ENCODE peak calls at places on chromosomes 7 and 10, in eight cellular contexts. T is CD8-positive, alpha-beta T cell; M is NCI-H1930; Q is astrocyte of the spinal cord; Y is hepatic stellate cell; I is posterior cingulate gyrus; V is LoVo; L is Caco-2. B is an unnamed sample.

GRCh38 chr7:142298009-142298408 is 40.2 kb upstream of the PRSS58 start:
- DNase-seq in Q (no peak), I (no peak), Y (no peak), T (no peak), L (peak), M (no peak), V (no peak), B (no peak)

GRCh38 chr10:99742701-99743100 is 10.7 kb downstream of the CUTC start:
- DNase-seq in I (no peak), Q (peak), Y (no peak), V (no peak), M (no peak), T (no peak), L (no peak), B (no peak)

GRCh38 chr10:29482591-29483421 is 152.0 kb downstream of the SVIL start:
- DNase-seq in T (peak), L (peak), Q (peak), I (no peak), M (no peak), V (no peak), Y (peak), B (no peak)

GRCh38 chr10:17851611-17852010 is 42.5 kb downstream of the MRC1 start:
- DNase-seq in T (no peak), I (peak), V (no peak), Y (no peak), M (no peak), Q (no peak), L (no peak), B (no peak)

GRCh38 chr7:69067397-69067796 is 530.9 kb upstream of the AUTS2 start:
- DNase-seq in I (no peak), M (no peak), V (peak), T (no peak), L (peak), Y (no peak), Q (no peak), B (no peak)

GRCh38 chr7:120867932-120868331 is 10.0 kb upstream of the TSPAN12 start:
- DNase-seq in T (no peak), M (no peak), L (no peak), V (no peak), Y (no peak), I (no peak), Q (no peak), B (no peak)

GRCh38 chr7:77359599-77359998 is 56.5 kb downstream of the GSAP start:
- DNase-seq in L (no peak), T (no peak), I (no peak), M (no peak), V (peak), Y (no peak), Q (no peak), B (no peak)

GRCh38 chr7:111103678-111104274 is 12.8 kb downstream of the LRRN3 start:
- DNase-seq in Q (no peak), M (no peak), T (no peak), I (no peak), L (no peak), Y (no peak), V (no peak), B (no peak)

GRCh38 chr10:62636825-62637248 is 167.7 kb upstream of the ADO start:
- DNase-seq in V (no peak), T (no peak), I (no peak), L (no peak), Y (peak), M (no peak), Q (no peak), B (no peak)

B was measured in memory B cell.